ENCODE peak calls at places on chromosomes 2 and 18, in eight cellular contexts. M is left colon; H is lung; A is AG04450; F is AG10803; N is effector memory CD8-positive, alpha-beta T cell; T is NCI-H1930; O is HuH-7.5. V is an unnamed sample.

GRCh38 chr2:112829931-112830330 is 6.6 kb downstream of the IL1B start:
- DNase-seq in M (no peak), H (no peak), A (no peak), F (no peak), N (no peak), T (no peak), O (no peak), V (no peak)

GRCh38 chr2:177889812-177890460 is 182.6 kb downstream of the PDE11A start:
- DNase-seq in M (no peak), H (no peak), A (no peak), F (no peak), N (no peak), T (no peak), O (no peak), V (no peak)

GRCh38 chr18:1983746-1984515 is 587.4 kb downstream of the METTL4 start:
- DNase-seq in M (no peak), H (no peak), A (no peak), F (no peak), N (no peak), T (no peak), O (no peak), V (no peak)

GRCh38 chr2:218993345-218994315 is at the start of gene CRYBA2:
- DNase-seq in M (no peak), H (no peak), A (no peak), F (no peak), N (no peak), T (peak), O (no peak), V (no peak)

GRCh38 chr2:199364153-199364552 is 93.6 kb downstream of the SATB2 start:
- DNase-seq in M (no peak), H (no peak), A (no peak), F (no peak), N (no peak), T (peak), O (no peak), V (no peak)

GRCh38 chr2:37604716-37605115 is 66.7 kb downstream of the CDC42EP3 start:
- DNase-seq in M (no peak), H (no peak), A (no peak), F (no peak), N (no peak), T (no peak), O (no peak), V (no peak)

GRCh38 chr2:22817197-22817596 is 567.8 kb upstream of the KLHL29 start:
- DNase-seq in M (no peak), H (no peak), A (no peak), F (no peak), N (no peak), T (no peak), O (no peak), V (no peak)

GRCh38 chr2:37833420-37833819 is 91.7 kb upstream of the RMDN2 start:
- DNase-seq in M (no peak), H (no peak), A (no peak), F (no peak), N (no peak), T (no peak), O (no peak), V (no peak)

GRCh38 chr2:235394278-235394828 is 99.5 kb upstream of the AGAP1 start:
- DNase-seq in M (no peak), H (no peak), A (peak), F (peak), N (no peak), T (no peak), O (no peak), V (no peak)

GRCh38 chr18:10660485-10660884 is 134.7 kb downstream of the NAPG start:
- DNase-seq in M (no peak), H (no peak), A (no peak), F (peak), N (no peak), T (no peak), O (no peak), V (peak)

GRCh38 chr2:234823877-234824376 is 127.9 kb upstream of the SH3BP4 start:
- DNase-seq in M (no peak), H (peak), A (peak), F (peak), N (no peak), T (no peak), O (no peak), V (peak)

GRCh38 chr2:179898873-179899272 is 37.5 kb upstream of the ZNF385B start:
- DNase-seq in M (no peak), H (no peak), A (no peak), F (peak), N (no peak), T (no peak), O (no peak), V (no peak)

GRCh38 chr2:105977212-105977611 is 216.9 kb downstream of the UXS1 start:
- DNase-seq in M (no peak), H (no peak), A (peak), F (peak), N (no peak), T (no peak), O (no peak), V (no peak)

GRCh38 chr18:9757851-9758587 is 49.9 kb downstream of the RAB31 start:
- DNase-seq in M (no peak), H (no peak), A (no peak), F (peak), N (no peak), T (no peak), O (no peak), V (no peak)

GRCh38 chr2:2286592-2286991 is 44.5 kb downstream of the MYT1L start:
- DNase-seq in M (no peak), H (no peak), A (no peak), F (no peak), N (no peak), T (no peak), O (no peak), V (no peak)

GRCh38 chr2:236317938-236318396 is 53.8 kb upstream of the ASB18 start:
- DNase-seq in M (peak), H (peak), A (no peak), F (no peak), N (no peak), T (no peak), O (no peak), V (no peak)

V was measured in right atrium auricular region.